ENCODE peak calls at places on chromosomes 2 and 18, in six cellular contexts. M is GM12878, O is osteoblast, L is pancreas, E is uterus, B is psoas muscle. U is an unnamed sample.

GRCh38 chr2:12819098-12819465 is 102.3 kb downstream of the TRIB2 start:
- DNase-seq in M (no peak), O (peak; percentile 83), L (peak; percentile 59), E (peak; percentile 96), B (peak; percentile 67), U (peak; percentile 100)

GRCh38 chr18:48018806-48019295 is 88.4 kb upstream of the SMAD2 start:
- DNase-seq in M (no peak), O (no peak), L (no peak), E (no peak), B (no peak), U (no peak)

GRCh38 chr2:67526283-67526682 is 129.2 kb downstream of the ETAA1 start:
- DNase-seq in M (no peak), O (no peak), L (no peak), E (no peak), B (no peak), U (peak; percentile 94)

GRCh38 chr2:205892141-205893064 is 193.6 kb downstream of the INO80D start:
- DNase-seq in M (no peak), O (no peak), L (peak; percentile 51), E (no peak), B (no peak), U (peak; percentile 67)

GRCh38 chr2:113080134-113080533 is 12.4 kb downstream of the IL1F10 start:
- DNase-seq in M (no peak), O (peak; percentile 83), L (no peak), E (no peak), B (no peak), U (peak; percentile 54)

GRCh38 chr2:101803945-101804696 is 106.6 kb downstream of the MAP4K4 start:
- DNase-seq in M (no peak), O (no peak), L (no peak), E (no peak), B (no peak), U (peak; percentile 87)

GRCh38 chr2:58553937-58554336 is 312.8 kb upstream of the FANCL start:
- DNase-seq in M (no peak), O (no peak), L (no peak), E (no peak), B (no peak), U (peak; percentile 23)

GRCh38 chr18:77124452-77124922 is 8.1 kb downstream of the MBP start:
- DNase-seq in M (peak; percentile 69), O (peak; percentile 76), L (no peak), E (no peak), B (peak; percentile 39), U (no peak)

GRCh38 chr18:11149441-11150270 is at the start of gene PIEZO2:
- DNase-seq in M (peak; percentile 43), O (peak; percentile 98), L (peak; percentile 43), E (no peak), B (peak; percentile 73), U (peak; percentile 85)

GRCh38 chr2:241065355-241065803 is 36.7 kb downstream of the MTERF4 start:
- DNase-seq in M (no peak), O (no peak), L (no peak), E (no peak), B (no peak), U (no peak)

GRCh38 chr2:23007836-23008235 is 377.1 kb upstream of the KLHL29 start:
- DNase-seq in M (no peak), O (no peak), L (no peak), E (no peak), B (no peak), U (no peak)

GRCh38 chr2:64609229-64609994 is 44.3 kb downstream of the SERTAD2 start:
- DNase-seq in M (no peak), O (peak; percentile 96), L (peak; percentile 75), E (no peak), B (peak; percentile 86), U (peak; percentile 62)

GRCh38 chr2:62014102-62014501 is 108.6 kb downstream of the COMMD1 start:
- DNase-seq in M (no peak), O (peak; percentile 58), L (peak; percentile 69), E (peak; percentile 77), B (peak; percentile 60), U (peak; percentile 84)

GRCh38 chr2:71001592-71002570 is 7.2 kb upstream of the TEX261 start:
- DNase-seq in M (no peak), O (no peak), L (no peak), E (no peak), B (no peak), U (no peak)

GRCh38 chr2:88024509-88024908 is 8.2 kb upstream of the RNU2-63P start:
- DNase-seq in M (no peak), O (no peak), L (no peak), E (no peak), B (no peak), U (no peak)

GRCh38 chr18:2030647-2031046 is 540.7 kb downstream of the METTL4 start:
- DNase-seq in M (no peak), O (no peak), L (no peak), E (no peak), B (no peak), U (no peak)

GRCh38 chr2:241892299-241893137 is 23.0 kb downstream of the RTP5 start:
- DNase-seq in M (no peak), O (peak; percentile 80), L (no peak), E (peak; percentile 94), B (peak; percentile 40), U (peak; percentile 31)

GRCh38 chr2:204492417-204492816 is 52.9 kb upstream of the PARD3B start:
- DNase-seq in M (no peak), O (no peak), L (no peak), E (no peak), B (no peak), U (no peak)

GRCh38 chr2:176405477-176405876 is 136.2 kb downstream of the MTX2 start:
- DNase-seq in M (peak; percentile 4), O (no peak), L (no peak), E (no peak), B (no peak), U (no peak)

GRCh38 chr2:220887880-220888279 is 684.2 kb downstream of the EPHA4 start:
- DNase-seq in M (no peak), O (no peak), L (no peak), E (no peak), B (no peak), U (no peak)

GRCh38 chr2:233034091-233034882 is 1.8 kb downstream of the NEU2 start:
- DNase-seq in M (no peak), O (no peak), L (no peak), E (no peak), B (no peak), U (no peak)

GRCh38 chr2:62706721-62707516 is 1.4 kb downstream of the EHBP1 start:
- DNase-seq in M (no peak), O (peak; percentile 54), L (no peak), E (no peak), B (no peak), U (no peak)

GRCh38 chr18:80247403-80247916 is at the start of gene PARD6G:
- DNase-seq in M (no peak), O (peak; percentile 99), L (peak; percentile 79), E (peak; percentile 89), B (peak; percentile 91), U (peak; percentile 80)

GRCh38 chr2:167960089-167960747 is 287.2 kb downstream of the STK39 start:
- DNase-seq in M (no peak), O (no peak), L (no peak), E (no peak), B (no peak), U (no peak)

GRCh38 chr2:65901809-65902208 is 469.4 kb upstream of the SPRED2 start:
- DNase-seq in M (no peak), O (no peak), L (no peak), E (no peak), B (no peak), U (no peak)

GRCh38 chr2:240819404-240820013 is 510 bp downstream of the KIF1A start:
- DNase-seq in M (no peak), O (peak; percentile 75), L (peak; percentile 72), E (no peak), B (no peak), U (no peak)

GRCh38 chr2:187233811-187234210 is 214.2 kb downstream of the CALCRL start:
- DNase-seq in M (no peak), O (no peak), L (no peak), E (no peak), B (no peak), U (no peak)

GRCh38 chr2:238633426-238634328 is 206.9 kb downstream of the ASB1 start:
- DNase-seq in M (no peak), O (no peak), L (no peak), E (no peak), B (no peak), U (no peak)

DNA sequence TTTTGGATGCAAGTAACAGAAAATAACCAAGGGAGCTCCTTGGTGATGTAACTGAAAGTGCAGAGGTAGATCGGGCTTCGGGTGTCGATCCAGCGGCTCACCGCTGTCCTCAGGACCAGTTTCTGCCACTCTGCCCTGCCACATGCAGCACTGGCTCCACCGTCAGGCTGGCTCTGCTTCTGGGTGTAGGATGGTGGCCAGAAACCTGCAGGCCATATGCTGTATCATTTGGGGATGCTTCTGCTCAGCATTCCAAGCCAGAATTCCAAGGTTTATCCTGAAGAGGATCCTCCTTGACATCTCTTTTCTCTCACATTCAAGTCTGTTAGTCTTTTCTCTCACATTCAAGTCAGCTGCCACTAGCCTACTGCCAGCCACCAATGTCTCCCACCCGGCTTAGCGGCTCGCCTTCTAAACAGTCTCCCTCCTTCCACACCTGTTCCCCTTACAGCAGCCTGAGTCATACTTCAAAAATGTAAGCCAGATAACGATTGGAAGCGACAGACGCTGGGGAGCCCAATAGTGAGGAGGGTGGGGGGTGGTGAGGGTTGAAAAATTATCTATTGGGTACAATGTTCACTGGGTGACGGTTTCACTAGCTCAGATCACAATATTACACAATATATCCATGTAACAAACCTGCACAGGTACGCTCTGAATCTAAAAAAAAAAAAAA is 38.6 kb upstream of the SP3 start:
- DNase-seq in M (no peak), O (no peak), L (peak; percentile 73), E (no peak), B (no peak), U (no peak)
- TF ChIP-seq CTCF in M (no peak), O (no peak), L (no peak), E (no peak), B (peak; percentile 25), U (no peak)

GRCh38 chr18:62723666-62724281 is 8.4 kb downstream of the PHLPP1 start:
- DNase-seq in M (no peak), O (no peak), L (no peak), E (no peak), B (no peak), U (peak; percentile 16)
- H3K4me1 ChIP-seq in M (no peaks in the 10 kb centered on the region), O (no peaks in the 10 kb centered on the region), L (peaks cover 16% of the 10 kb centered on the region), E (no peaks in the 10 kb centered on the region), B (peaks cover 20% of the 10 kb centered on the region), U (peaks cover 29% of the 10 kb centered on the region)

GRCh38 chr2:73174941-73175662 is 27.3 kb upstream of the NOTO start:
- DNase-seq in M (no peak), O (no peak), L (no peak), E (no peak), B (no peak), U (peak; percentile 12)
- H3K4me3 ChIP-seq in M (no peak overlapping the region), O (peak overlapping the region; percentile 80), L (peak overlapping the region; percentile 16), E (peak overlapping the region; percentile 10), B (peak overlapping the region; percentile 75), U (peak overlapping the region; percentile 28)

DNA sequence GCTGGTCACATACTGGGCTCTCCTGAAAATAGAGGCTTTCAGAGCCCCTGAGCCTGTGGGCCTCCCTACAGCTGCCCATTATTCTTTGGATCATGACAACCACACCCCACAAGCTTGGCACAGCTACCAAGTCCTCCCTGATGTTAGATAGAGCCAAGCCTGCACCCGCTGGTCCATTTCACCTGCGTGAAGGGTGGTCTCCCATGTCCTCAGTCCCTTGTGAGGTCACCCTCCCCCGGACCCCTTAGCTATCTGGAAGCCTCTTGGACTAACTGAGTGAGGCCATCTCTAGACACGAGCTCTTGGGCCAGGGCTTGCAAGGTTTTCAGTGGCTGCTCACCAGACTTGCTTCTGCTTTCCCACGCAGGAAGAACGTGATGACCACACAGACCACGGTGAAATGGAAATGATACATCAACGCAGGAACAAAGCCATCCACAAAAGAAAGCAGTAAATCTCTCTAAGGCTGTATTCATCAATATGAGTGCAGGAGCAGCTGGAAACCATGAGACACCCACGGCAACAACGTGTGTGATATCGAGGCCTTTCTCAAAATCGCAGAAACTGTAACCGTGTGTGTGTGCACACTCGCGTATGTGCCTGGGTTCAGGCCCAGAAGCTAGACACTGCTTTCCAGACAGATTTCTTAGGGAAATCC is 10.1 kb upstream of the MAL start:
- DNase-seq in M (no peak), O (no peak), L (no peak), E (no peak), B (no peak), U (no peak)
- TF ChIP-seq CTCF in M (no peak), O (no peak), L (no peak), E (no peak), B (no peak), U (no peak)

U was measured in cardiac muscle cell.